ENCODE peak calls at places on chromosomes 11 and 22, in nine cellular contexts. H is SK-MEL-5; E is fibroblast of pulmonary artery; L is GM10248; P is kidney; S is stimulated activated CD4-positive, alpha-beta T cell treated with anti-CD3 and anti-CD28 coated beads, Interleukin-1b, Interleukin-23, amount 100 ng/mL, for 4 hours; G is activated T-helper 1 cell treated with Interleukin-2 at 50 U/mL for 16 hours; Z is WTC11; D is HL-60. B is an unnamed sample.

GRCh38 chr11:107076832-107077231 is 58.6 kb upstream of the GUCY1A2 start:
- DNase-seq in E (no peak), L (no peak), H (no peak), D (no peak), Z (no peak), P (no peak), G (no peak), S (no peak), B (no peak)

GRCh38 chr22:19878461-19879247 is 24.0 kb upstream of the GNB1L start:
- DNase-seq in Z (peak), G (no peak), E (no peak), S (no peak), L (no peak), P (peak), H (no peak), D (no peak), B (no peak)

GRCh38 chr11:119888119-119888518 is 159.1 kb upstream of the NECTIN1 start:
- DNase-seq in G (no peak), P (no peak), H (no peak), S (no peak), Z (no peak), L (no peak), E (no peak), D (no peak), B (no peak)

GRCh38 chr11:97850726-97851125 is 1170.0 kb upstream of the CNTN5 start:
- DNase-seq in P (no peak), E (no peak), D (no peak), G (no peak), H (no peak), Z (no peak), L (no peak), S (no peak), B (no peak)

GRCh38 chr11:93585758-93586157 is 42.6 kb upstream of the SMCO4 start:
- DNase-seq in Z (no peak), L (no peak), P (no peak), D (no peak), G (no peak), S (no peak), E (peak), H (no peak), B (peak)

GRCh38 chr22:24424001-24424900 is 3.1 kb upstream of the ADORA2A start:
- DNase-seq in E (no peak), H (no peak), Z (peak), P (peak), L (peak), S (peak), G (no peak), D (peak), B (no peak)

GRCh38 chr11:123100378-123101085 is 38.6 kb upstream of the HSPA8 start:
- DNase-seq in D (no peak), S (no peak), E (peak), Z (no peak), G (no peak), L (no peak), H (no peak), P (no peak), B (no peak)

GRCh38 chr11:121391914-121392313 is 60.2 kb upstream of the SORL1 start:
- DNase-seq in E (no peak), Z (no peak), H (no peak), S (no peak), D (no peak), P (peak), L (no peak), G (no peak), B (no peak)

GRCh38 chr11:73268671-73269271 is 3.4 kb upstream of the P2RY6 start:
- DNase-seq in Z (no peak), L (no peak), S (no peak), E (no peak), P (no peak), G (no peak), D (no peak), H (no peak), B (no peak)

GRCh38 chr11:1868056-1868635 is 15.3 kb downstream of the LSP1 start:
- DNase-seq in G (no peak), Z (no peak), D (no peak), P (peak), L (no peak), H (no peak), S (no peak), E (no peak), B (no peak)

GRCh38 chr11:2517386-2518064 is 72.7 kb downstream of the KCNQ1 start:
- DNase-seq in E (no peak), L (no peak), G (no peak), S (no peak), H (no peak), P (peak), D (no peak), Z (peak), B (no peak)

GRCh38 chr11:128417607-128418324 is 169.6 kb downstream of the ETS1 start:
- DNase-seq in P (no peak), D (no peak), S (no peak), Z (no peak), E (peak), G (no peak), L (no peak), H (no peak), B (peak)

GRCh38 chr22:20524004-20524481 is 16.6 kb downstream of the MED15 start:
- DNase-seq in P (no peak), D (no peak), S (no peak), E (peak), G (no peak), L (no peak), Z (no peak), H (peak), B (no peak)

GRCh38 chr11:12540913-12541587 is 133.2 kb upstream of the TEAD1 start:
- DNase-seq in Z (no peak), D (no peak), S (no peak), E (peak), G (no peak), L (no peak), H (no peak), P (no peak), B (peak)

GRCh38 chr11:111941963-111942362 is 4.8 kb downstream of the DIXDC1 start:
- DNase-seq in E (no peak), P (no peak), H (no peak), D (no peak), Z (no peak), G (no peak), S (no peak), L (no peak), B (peak)

GRCh38 chr11:134515081-134515960 is 103.3 kb upstream of the B3GAT1 start:
- DNase-seq in G (no peak), Z (no peak), D (no peak), E (no peak), P (peak), S (no peak), L (no peak), H (no peak), B (no peak)

GRCh38 chr22:20433686-20434241 is 3.9 kb downstream of the SCARF2 start:
- DNase-seq in H (no peak), L (no peak), E (no peak), S (no peak), P (peak), D (no peak), G (no peak), Z (no peak), B (no peak)

GRCh38 chr11:105937331-105937730 is 84.7 kb downstream of the MSANTD4 start:
- DNase-seq in G (no peak), E (peak), H (peak), S (no peak), Z (no peak), P (no peak), D (no peak), L (no peak), B (peak)

GRCh38 chr11:71947498-71947897 is 18.7 kb downstream of the RNF121 start:
- DNase-seq in L (no peak), H (no peak), P (no peak), E (no peak), Z (no peak), D (no peak), G (no peak), S (no peak), B (no peak)

GRCh38 chr11:111911563-111912401 is at the start of gene CRYAB:
- DNase-seq in S (no peak), D (no peak), E (peak), Z (no peak), L (no peak), G (no peak), P (peak), H (peak), B (peak)

GRCh38 chr11:7088921-7089320 is at the start of gene RBMXL2:
- DNase-seq in E (peak), G (no peak), L (no peak), P (peak), Z (peak), D (no peak), H (no peak), S (no peak), B (no peak)

GRCh38 chr11:57421805-57422204 is 5.1 kb downstream of the SLC43A3 start:
- DNase-seq in L (no peak), S (no peak), E (no peak), D (no peak), P (no peak), H (no peak), Z (no peak), G (no peak), B (no peak)

GRCh38 chr11:8063319-8063718 is 17.7 kb upstream of the TUB start:
- DNase-seq in D (no peak), P (no peak), Z (no peak), L (no peak), H (no peak), E (peak), S (no peak), G (no peak), B (peak)

GRCh38 chr22:21780259-21780658 is 44.7 kb upstream of the YPEL1 start:
- DNase-seq in D (no peak), Z (no peak), L (no peak), P (no peak), G (no peak), E (no peak), S (no peak), H (no peak), B (no peak)

GRCh38 chr22:40898850-40899357 is 37.0 kb upstream of the DNAJB7 start:
- DNase-seq in E (peak), G (no peak), H (peak), D (peak), P (no peak), Z (no peak), L (peak), S (peak), B (peak)

GRCh38 chr22:35555351-35555915 is 14.8 kb downstream of the RASD2 start:
- DNase-seq in S (no peak), P (no peak), D (no peak), H (no peak), L (no peak), E (peak), G (no peak), Z (no peak), B (no peak)

GRCh38 chr22:24525416-24526037 is 29.4 kb downstream of the GUCD1 start:
- DNase-seq in S (peak), H (peak), L (peak), P (peak), G (peak), E (peak), D (peak), Z (peak), B (peak)

GRCh38 chr22:27115816-27116256 is 458.4 kb downstream of the MIAT start:
- DNase-seq in G (no peak), L (no peak), H (no peak), D (no peak), Z (no peak), P (no peak), S (no peak), E (peak), B (peak)

GRCh38 chr22:44975444-44976262 is 34.2 kb downstream of the PHF21B start:
- DNase-seq in E (peak), S (no peak), Z (peak), P (peak), G (no peak), H (peak), D (peak), L (peak), B (peak)